ENCODE peak calls at places on chromosomes 2 and 18, in ten cellular contexts. I is A549, J is A673, M is PC-3, T is coronary artery, U is PC-9, P is IMR-90, X is H9, R is HCT116, V is dorsolateral prefrontal cortex. B is an unnamed sample.

GRCh38 chr2:134127496-134127895 is 126.4 kb upstream of the MGAT5 start:
- DNase-seq in V (no peak), M (no peak), X (no peak), U (no peak), J (no peak), T (no peak), P (no peak), I (no peak), R (no peak), B (no peak)

GRCh38 chr18:69469444-69469919 is 68.8 kb downstream of the DOK6 start:
- DNase-seq in I (peak), J (peak), X (peak), M (peak), T (no peak), U (no peak), P (no peak), R (peak), V (no peak), B (no peak)

GRCh38 chr18:3115430-3116025 is 102.6 kb upstream of the LPIN2 start:
- DNase-seq in U (no peak), J (no peak), M (peak), T (no peak), X (no peak), I (no peak), P (no peak), R (no peak), V (no peak), B (no peak)

GRCh38 chr2:234770081-234770506 is 181.7 kb upstream of the SH3BP4 start:
- DNase-seq in P (peak), U (no peak), X (no peak), M (no peak), T (no peak), J (peak), V (no peak), I (no peak), R (no peak), B (no peak)

GRCh38 chr2:143160732-143161707 is 31.8 kb downstream of the ARHGAP15 start:
- DNase-seq in R (no peak), X (no peak), U (no peak), I (no peak), P (no peak), M (no peak), J (no peak), T (no peak), V (no peak), B (no peak)

GRCh38 chr18:34794346-34794745 is 84.2 kb downstream of the DTNA start:
- DNase-seq in V (no peak), I (no peak), J (peak), X (no peak), P (no peak), U (no peak), R (no peak), M (no peak), T (no peak), B (no peak)

GRCh38 chr2:212794471-212794870 is 255.9 kb upstream of the ERBB4 start:
- DNase-seq in V (no peak), M (no peak), J (peak), P (no peak), I (no peak), T (no peak), X (no peak), R (no peak), U (no peak), B (no peak)

GRCh38 chr2:239168575-239168974 is 232.2 kb downstream of the HDAC4 start:
- DNase-seq in I (no peak), U (no peak), X (no peak), M (no peak), J (no peak), T (peak), P (no peak), R (no peak), V (peak), B (no peak)

GRCh38 chr2:76316691-76317090 is 606.0 kb upstream of the GCFC2 start:
- DNase-seq in M (no peak), P (no peak), U (no peak), X (no peak), I (no peak), T (no peak), R (no peak), V (no peak), J (no peak), B (no peak)

GRCh38 chr18:23422751-23423418 is 30.2 kb upstream of the RIOK3 start:
- DNase-seq in M (peak), U (peak), X (no peak), V (no peak), T (no peak), J (no peak), I (peak), R (peak), P (peak), B (peak)

GRCh38 chr2:157058161-157058560 is 199.3 kb upstream of the GALNT5 start:
- DNase-seq in I (no peak), V (no peak), J (no peak), P (no peak), U (no peak), R (no peak), M (no peak), T (no peak), X (no peak), B (no peak)

GRCh38 chr18:79479761-79480161 is 84.0 kb downstream of the NFATC1 start:
- DNase-seq in X (no peak), P (no peak), T (no peak), I (no peak), V (no peak), U (no peak), J (no peak), M (no peak), R (no peak), B (no peak)

GRCh38 chr18:79479114-79479760 is 83.5 kb downstream of the NFATC1 start:
- DNase-seq in U (no peak), P (no peak), M (no peak), R (no peak), T (no peak), I (no peak), V (no peak), J (no peak), X (no peak), B (no peak)

GRCh38 chr18:79477711-79478483 is 82.2 kb downstream of the NFATC1 start:
- DNase-seq in U (no peak), R (no peak), T (no peak), X (no peak), M (no peak), J (no peak), I (no peak), V (no peak), P (no peak), B (no peak)

GRCh38 chr18:79476918-79477685 is 81.4 kb downstream of the NFATC1 start:
- DNase-seq in I (no peak), T (no peak), J (no peak), V (no peak), R (no peak), P (no peak), X (no peak), M (peak), U (no peak), B (no peak)

GRCh38 chr18:79478484-79479113 is 82.9 kb downstream of the NFATC1 start:
- DNase-seq in M (no peak), V (no peak), T (no peak), U (no peak), I (no peak), R (no peak), P (no peak), X (no peak), J (no peak), B (no peak)
- H3K27ac ChIP-seq in M (no peak), V (no peak), T (no peak), U (no peak), I (no peak), R (no peak), P (no peak), X (no peak), J (no peak), B (no peak)

GRCh38 chr2:112253261-112253807 is 1.5 kb downstream of the ZC3H8 start:
- DNase-seq in M (no peak), V (no peak), T (no peak), P (no peak), R (no peak), X (no peak), I (no peak), U (no peak), J (no peak), B (no peak)

GRCh38 chr2:112256654-112257053 is 1.8 kb upstream of the ZC3H8 start:
- DNase-seq in U (no peak), M (no peak), R (no peak), T (no peak), X (no peak), J (no peak), P (no peak), V (no peak), I (no peak), B (no peak)

GRCh38 chr2:112255875-112256274 is 1.0 kb upstream of the ZC3H8 start:
- DNase-seq in R (no peak), M (no peak), J (no peak), U (no peak), V (no peak), T (no peak), P (no peak), X (no peak), I (no peak), B (no peak)

GRCh38 chr2:112257575-112257974 is 2.7 kb upstream of the ZC3H8 start:
- DNase-seq in R (no peak), U (no peak), I (no peak), M (peak), X (no peak), J (no peak), P (peak), T (no peak), V (no peak), B (no peak)

GRCh38 chr2:112254466-112255240 is at the start of gene ZC3H8:
- DNase-seq in V (peak), M (peak), X (peak), J (peak), P (peak), T (peak), R (peak), I (peak), U (peak), B (peak)
- TF ChIP-seq CTCF in V (peak), M (no peak), X (no peak), J (no peak), P (no peak), T (no peak), R (no peak), I (no peak), U (no peak), B (no peak)

GRCh38 chr18:9015689-9016088 is 86.8 kb upstream of the NDUFV2 start:
- DNase-seq in T (no peak), U (no peak), P (no peak), R (no peak), I (no peak), V (no peak), M (no peak), J (no peak), X (no peak), B (no peak)

GRCh38 chr18:9019135-9019534 is 83.4 kb upstream of the NDUFV2 start:
- DNase-seq in R (no peak), P (no peak), M (no peak), T (no peak), X (no peak), J (no peak), U (no peak), V (no peak), I (no peak), B (no peak)

GRCh38 chr18:9017900-9018217 is 84.6 kb upstream of the NDUFV2 start:
- DNase-seq in M (peak), U (no peak), P (peak), T (no peak), X (no peak), J (no peak), R (no peak), V (no peak), I (no peak), B (peak)

GRCh38 chr18:9016819-9017169 is 85.7 kb upstream of the NDUFV2 start:
- DNase-seq in M (no peak), P (peak), T (no peak), I (no peak), J (no peak), X (peak), R (no peak), V (no peak), U (no peak), B (no peak)

DNA sequence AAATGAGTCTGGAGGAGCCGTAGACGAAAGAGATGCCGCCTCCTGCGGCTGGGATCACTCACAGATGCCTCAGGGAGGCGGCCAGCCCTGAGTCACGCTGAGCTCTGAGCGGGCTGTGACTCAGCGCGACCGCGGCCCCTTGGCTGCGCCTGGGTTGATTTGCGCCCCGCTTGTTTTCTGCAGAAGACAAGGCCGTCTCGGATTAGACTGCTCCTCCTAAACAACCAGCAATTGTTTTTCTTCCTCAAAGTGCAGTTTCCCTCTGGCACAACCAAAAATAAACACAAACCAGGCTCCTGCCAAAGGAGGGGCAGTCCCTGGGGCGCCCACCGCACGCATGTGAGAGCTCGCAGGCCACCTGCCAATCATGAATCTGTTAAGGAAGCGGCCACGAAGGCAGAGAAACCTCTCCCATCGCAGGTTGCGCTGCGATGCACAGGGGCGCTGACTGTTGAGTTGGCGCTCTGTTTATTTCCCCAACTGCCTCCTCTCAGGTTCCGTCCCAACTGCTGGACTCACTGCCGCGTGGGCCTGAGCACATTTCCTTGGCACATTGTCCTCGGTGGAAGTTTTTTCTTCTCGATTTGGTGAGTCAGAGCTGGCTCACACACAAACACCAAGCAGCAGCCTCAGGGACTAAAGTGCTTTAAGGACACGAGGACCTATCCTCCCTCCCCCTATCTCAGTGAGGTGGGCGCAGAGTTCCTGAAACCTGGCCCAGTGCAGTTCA is 85.2 kb upstream of the NDUFV2 start:
- DNase-seq in X (no peak), U (peak), J (peak), V (peak), P (peak), M (peak), R (peak), I (peak), T (peak), B (peak)
- H3K27ac ChIP-seq in X (no peak), U (peak), J (no peak), V (no peak), P (peak), M (peak), R (peak), I (peak), T (peak), B (peak)

GRCh38 chr2:132830321-132830720 is 160.3 kb upstream of the LYPD1 start:
- DNase-seq in I (no peak), R (no peak), J (no peak), U (no peak), P (no peak), T (no peak), M (no peak), V (no peak), X (no peak), B (no peak)
- TF ChIP-seq CTCF in I (no peak), R (no peak), J (no peak), U (no peak), P (no peak), T (no peak), M (no peak), V (no peak), X (no peak), B (no peak)

GRCh38 chr2:26008851-26009566 is 24.9 kb upstream of the RAB10 start:
- DNase-seq in X (no peak), P (peak), I (peak), T (peak), J (peak), R (peak), M (peak), U (peak), V (peak), B (peak)

GRCh38 chr2:26009567-26009963 is 24.3 kb upstream of the RAB10 start:
- DNase-seq in P (no peak), T (no peak), V (no peak), R (no peak), X (no peak), J (no peak), M (no peak), I (no peak), U (no peak), B (no peak)

GRCh38 chr2:26011609-26011989 is 22.3 kb upstream of the RAB10 start:
- DNase-seq in X (no peak), I (no peak), T (no peak), M (no peak), U (no peak), P (no peak), R (no peak), V (no peak), J (no peak), B (no peak)

GRCh38 chr2:26010943-26011342 is 22.9 kb upstream of the RAB10 start:
- DNase-seq in T (no peak), I (no peak), R (no peak), V (no peak), J (no peak), M (no peak), P (no peak), X (no peak), U (no peak), B (no peak)

GRCh38 chr2:26008095-26008494 is 25.8 kb upstream of the RAB10 start:
- DNase-seq in R (no peak), P (no peak), I (no peak), J (no peak), T (no peak), X (no peak), V (no peak), M (no peak), U (no peak), B (no peak)
- H3K27ac ChIP-seq in R (no peak), P (no peak), I (peak), J (no peak), T (no peak), X (no peak), V (no peak), M (peak), U (peak), B (peak)

GRCh38 chr2:119536707-119537106 is 7.5 kb upstream of the CFAP221 start:
- DNase-seq in R (no peak), T (no peak), J (no peak), P (no peak), X (no peak), M (no peak), V (no peak), U (no peak), I (no peak), B (no peak)

GRCh38 chr2:119533560-119533959 is 9.3 kb upstream of the SCTR start:
- DNase-seq in V (no peak), I (no peak), X (no peak), P (no peak), T (no peak), M (no peak), R (no peak), U (no peak), J (no peak), B (no peak)

GRCh38 chr2:119536209-119536608 is 8.0 kb upstream of the CFAP221 start:
- DNase-seq in I (no peak), T (no peak), P (no peak), V (no peak), J (peak), R (no peak), M (no peak), U (no peak), X (no peak), B (no peak)

GRCh38 chr2:119541476-119541875 is 2.8 kb upstream of the CFAP221 start:
- DNase-seq in R (no peak), M (no peak), J (no peak), T (no peak), I (no peak), P (no peak), U (no peak), X (no peak), V (no peak), B (no peak)

DNA sequence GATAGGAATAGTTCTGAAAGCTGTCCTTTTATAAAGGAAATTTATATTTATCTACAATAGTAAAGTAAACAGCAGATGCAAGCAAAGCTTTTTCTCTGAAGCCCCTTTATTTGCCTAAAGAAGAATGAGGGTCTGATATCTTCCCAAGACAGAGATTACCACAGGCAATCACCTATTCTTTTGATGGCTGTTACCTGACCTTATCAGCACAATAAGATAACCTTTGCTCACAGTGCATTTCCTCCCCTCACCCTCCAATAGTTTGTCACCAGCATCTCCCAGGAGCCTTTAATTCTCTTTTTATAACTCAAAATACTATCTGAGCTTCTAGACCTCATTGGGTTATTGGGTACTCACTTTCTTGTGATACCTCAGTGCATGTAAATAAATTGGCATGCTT is 6.5 kb upstream of the CFAP221 start:
- DNase-seq in V (no peak), U (no peak), T (no peak), I (no peak), M (no peak), J (no peak), X (no peak), P (no peak), R (no peak), B (no peak)
- TF ChIP-seq CTCF in V (no peak), U (no peak), T (no peak), I (no peak), M (no peak), J (no peak), X (no peak), P (no peak), R (no peak), B (no peak)

GRCh38 chr18:9101730-9102390 is 639 bp upstream of the NDUFV2 start:
- DNase-seq in J (no peak), P (peak), M (peak), T (no peak), U (peak), I (peak), V (no peak), R (peak), X (no peak), B (peak)

GRCh38 chr18:9100796-9101195 is 1.7 kb upstream of the NDUFV2 start:
- DNase-seq in P (no peak), R (no peak), V (no peak), X (no peak), U (no peak), J (no peak), T (no peak), I (no peak), M (peak), B (no peak)

GRCh38 chr18:9103488-9103887 is 989 bp downstream of the NDUFV2 start:
- DNase-seq in J (no peak), V (no peak), M (peak), I (no peak), X (no peak), T (no peak), P (peak), R (no peak), U (no peak), B (no peak)

GRCh38 chr18:9104244-9104901 is 1.9 kb downstream of the NDUFV2 start:
- DNase-seq in T (no peak), M (peak), U (no peak), I (no peak), X (no peak), P (no peak), V (no peak), R (no peak), J (no peak), B (no peak)

DNA sequence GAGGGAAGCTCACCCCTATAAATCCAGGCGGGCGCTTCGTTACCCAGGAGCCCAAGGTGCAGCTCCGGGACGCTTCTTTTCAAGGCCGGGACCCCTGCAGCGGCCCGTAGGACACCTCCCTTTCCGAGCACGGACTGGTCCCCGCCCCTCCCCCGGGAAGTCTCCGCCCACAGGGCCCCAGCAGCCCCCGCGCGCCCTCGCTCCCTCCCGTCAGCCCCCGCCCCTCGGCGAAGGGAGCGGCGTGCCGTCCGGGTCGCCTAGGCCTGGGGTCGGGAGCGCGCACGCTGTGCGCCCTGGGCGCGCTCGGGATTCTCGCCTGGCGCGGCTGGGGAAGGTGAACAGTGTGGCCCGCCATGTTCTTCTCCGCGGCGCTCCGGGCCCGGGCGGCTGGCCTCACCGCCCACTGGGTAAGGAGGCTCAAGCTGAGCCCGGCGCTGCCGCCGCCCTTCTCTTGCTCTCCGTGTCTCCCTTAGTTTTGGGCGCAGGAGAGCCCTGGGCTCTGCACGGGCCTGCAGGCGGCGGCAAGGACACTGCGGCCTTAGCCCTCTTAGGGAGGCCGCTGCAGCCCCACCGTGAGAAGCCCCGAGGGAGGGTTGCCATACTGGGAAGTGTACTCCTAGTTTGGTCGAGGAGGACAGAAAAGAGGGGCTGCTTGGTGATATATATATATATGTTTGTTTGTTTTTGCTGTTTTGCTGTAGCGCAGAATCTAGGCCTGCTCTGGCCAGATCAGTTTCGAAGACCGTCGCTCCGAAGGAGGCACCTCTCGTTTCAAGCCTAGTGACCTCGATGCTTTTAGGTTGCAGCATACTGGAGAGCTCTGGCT is at the start of gene NDUFV2:
- DNase-seq in J (peak), V (peak), R (peak), I (peak), M (peak), X (peak), T (peak), U (peak), P (peak), B (peak)
- H3K27ac ChIP-seq in J (peak), V (peak), R (peak), I (peak), M (peak), X (peak), T (peak), U (peak), P (peak), B (peak)

B was measured in RWPE1.